ENCODE peak calls at places on chromosomes 3 and 15, in eight cellular contexts. One of them, this sample, is unnamed.

GRCh38 chr3:38711321-38711720 is 61.8 kb upstream of the SCN5A start:
- DNase-seq in psoas muscle: no peak
- DNase-seq in occipital lobe: no peak
- DNase-seq in HAP-1: no peak
- DNase-seq in nephron progenitor cell: no peak
- DNase-seq in GM04504: no peak
- DNase-seq in activated naive CD4-positive, alpha-beta T cell treated with Interleukin-2 at 50 U/mL for 16 hours: no peak
- DNase-seq in astrocyte: no peak
- DNase-seq in this sample: no peak

GRCh38 chr3:138470687-138471086 is 36.3 kb downstream of the ESYT3 start:
- DNase-seq in HAP-1: no peak
- DNase-seq in occipital lobe: no peak
- DNase-seq in GM04504: no peak
- DNase-seq in astrocyte: no peak
- DNase-seq in nephron progenitor cell: no peak
- DNase-seq in activated naive CD4-positive, alpha-beta T cell treated with Interleukin-2 at 50 U/mL for 16 hours: no peak
- DNase-seq in psoas muscle: no peak
- DNase-seq in this sample: no peak

GRCh38 chr3:187999821-188000220 is 154.1 kb upstream of the LPP start:
- DNase-seq in occipital lobe: no peak
- DNase-seq in GM04504: no peak
- DNase-seq in nephron progenitor cell: no peak
- DNase-seq in HAP-1: no peak
- DNase-seq in astrocyte: no peak
- DNase-seq in activated naive CD4-positive, alpha-beta T cell treated with Interleukin-2 at 50 U/mL for 16 hours: peak
- DNase-seq in psoas muscle: no peak
- DNase-seq in this sample: no peak

GRCh38 chr3:63948995-63949394 is 36.8 kb upstream of the SCAANT1 start:
- DNase-seq in psoas muscle: no peak
- DNase-seq in astrocyte: peak
- DNase-seq in HAP-1: no peak
- DNase-seq in GM04504: no peak
- DNase-seq in activated naive CD4-positive, alpha-beta T cell treated with Interleukin-2 at 50 U/mL for 16 hours: no peak
- DNase-seq in nephron progenitor cell: no peak
- DNase-seq in occipital lobe: no peak
- DNase-seq in this sample: peak

GRCh38 chr15:72916939-72917338 is 133.4 kb upstream of the ADPGK start:
- DNase-seq in HAP-1: no peak
- DNase-seq in astrocyte: peak
- DNase-seq in GM04504: no peak
- DNase-seq in nephron progenitor cell: no peak
- DNase-seq in occipital lobe: no peak
- DNase-seq in psoas muscle: no peak
- DNase-seq in activated naive CD4-positive, alpha-beta T cell treated with Interleukin-2 at 50 U/mL for 16 hours: no peak
- DNase-seq in this sample: no peak

GRCh38 chr3:37993811-37994638 is 3.4 kb downstream of the VILL start:
- DNase-seq in nephron progenitor cell: peak
- DNase-seq in HAP-1: peak
- DNase-seq in activated naive CD4-positive, alpha-beta T cell treated with Interleukin-2 at 50 U/mL for 16 hours: peak
- DNase-seq in occipital lobe: peak
- DNase-seq in psoas muscle: peak
- DNase-seq in GM04504: peak
- DNase-seq in astrocyte: peak
- DNase-seq in this sample: peak

GRCh38 chr15:100661161-100661560 is 58.8 kb downstream of the ASB7 start:
- DNase-seq in psoas muscle: no peak
- DNase-seq in activated naive CD4-positive, alpha-beta T cell treated with Interleukin-2 at 50 U/mL for 16 hours: no peak
- DNase-seq in occipital lobe: no peak
- DNase-seq in HAP-1: no peak
- DNase-seq in astrocyte: no peak
- DNase-seq in GM04504: no peak
- DNase-seq in nephron progenitor cell: no peak
- DNase-seq in this sample: no peak

GRCh38 chr3:182185341-182185740 is 473.6 kb downstream of the SOX2 start:
- DNase-seq in occipital lobe: no peak
- DNase-seq in GM04504: no peak
- DNase-seq in HAP-1: peak
- DNase-seq in astrocyte: no peak
- DNase-seq in activated naive CD4-positive, alpha-beta T cell treated with Interleukin-2 at 50 U/mL for 16 hours: no peak
- DNase-seq in nephron progenitor cell: no peak
- DNase-seq in psoas muscle: no peak
- DNase-seq in this sample: no peak

GRCh38 chr3:141414141-141414689 is 45.9 kb downstream of the ZBTB38 start:
- DNase-seq in psoas muscle: no peak
- DNase-seq in astrocyte: peak
- DNase-seq in nephron progenitor cell: no peak
- DNase-seq in occipital lobe: no peak
- DNase-seq in HAP-1: no peak
- DNase-seq in activated naive CD4-positive, alpha-beta T cell treated with Interleukin-2 at 50 U/mL for 16 hours: peak
- DNase-seq in GM04504: peak
- DNase-seq in this sample: no peak

GRCh38 chr3:72818915-72819314 is 29.3 kb downstream of the SHQ1 start:
- DNase-seq in GM04504: no peak
- DNase-seq in psoas muscle: no peak
- DNase-seq in nephron progenitor cell: no peak
- DNase-seq in HAP-1: no peak
- DNase-seq in astrocyte: peak
- DNase-seq in occipital lobe: no peak
- DNase-seq in activated naive CD4-positive, alpha-beta T cell treated with Interleukin-2 at 50 U/mL for 16 hours: no peak
- DNase-seq in this sample: peak

GRCh38 chr3:133293397-133294107 is 106.3 kb upstream of the BFSP2 start:
- DNase-seq in astrocyte: peak
- DNase-seq in HAP-1: no peak
- DNase-seq in nephron progenitor cell: no peak
- DNase-seq in psoas muscle: no peak
- DNase-seq in GM04504: no peak
- DNase-seq in activated naive CD4-positive, alpha-beta T cell treated with Interleukin-2 at 50 U/mL for 16 hours: no peak
- DNase-seq in occipital lobe: no peak
- DNase-seq in this sample: no peak

GRCh38 chr15:71781179-71781964 is 29.0 kb upstream of the NR2E3 start:
- DNase-seq in activated naive CD4-positive, alpha-beta T cell treated with Interleukin-2 at 50 U/mL for 16 hours: no peak
- DNase-seq in GM04504: no peak
- DNase-seq in nephron progenitor cell: no peak
- DNase-seq in astrocyte: peak
- DNase-seq in psoas muscle: no peak
- DNase-seq in occipital lobe: no peak
- DNase-seq in HAP-1: no peak
- DNase-seq in this sample: peak

GRCh38 chr3:63864008-63864871 is 573 bp downstream of the ATXN7 start:
- DNase-seq in activated naive CD4-positive, alpha-beta T cell treated with Interleukin-2 at 50 U/mL for 16 hours: peak
- DNase-seq in nephron progenitor cell: no peak
- DNase-seq in occipital lobe: no peak
- DNase-seq in astrocyte: no peak
- DNase-seq in GM04504: no peak
- DNase-seq in psoas muscle: peak
- DNase-seq in HAP-1: no peak
- DNase-seq in this sample: no peak

GRCh38 chr15:70271422-70272088 is 173.8 kb upstream of the TLE3 start:
- DNase-seq in occipital lobe: peak
- DNase-seq in HAP-1: no peak
- DNase-seq in astrocyte: peak
- DNase-seq in GM04504: peak
- DNase-seq in psoas muscle: peak
- DNase-seq in activated naive CD4-positive, alpha-beta T cell treated with Interleukin-2 at 50 U/mL for 16 hours: no peak
- DNase-seq in nephron progenitor cell: no peak
- DNase-seq in this sample: peak

This sample was measured in brain microvascular endothelial cell.